ENCODE peak calls at places on chromosomes 13 and 19, in five cellular contexts. One of them, this sample, is unnamed.

GRCh38 chr13:47237571-47237970 is 340.7 kb upstream of the HTR2A start:
- DNase-seq in foreskin fibroblast: peak; percentile 28
- DNase-seq in chondrocyte: no peak
- DNase-seq in AG09309: no peak
- DNase-seq in AG04449: no peak
- DNase-seq in this sample: no peak

GRCh38 chr19:46755853-46756543 is 9.7 kb upstream of the STRN4 start:
- DNase-seq in foreskin fibroblast: no peak
- DNase-seq in chondrocyte: no peak
- DNase-seq in AG09309: no peak
- DNase-seq in AG04449: no peak
- DNase-seq in this sample: no peak

GRCh38 chr19:50315773-50316448 is 13.3 kb downstream of the KCNC3 start:
- DNase-seq in foreskin fibroblast: no peak
- DNase-seq in chondrocyte: peak; percentile 58
- DNase-seq in AG09309: no peak
- DNase-seq in AG04449: no peak
- DNase-seq in this sample: no peak

GRCh38 chr13:33229446-33230177 is 55.9 kb downstream of the STARD13 start:
- DNase-seq in foreskin fibroblast: no peak
- DNase-seq in chondrocyte: no peak
- DNase-seq in AG09309: no peak
- DNase-seq in AG04449: no peak
- DNase-seq in this sample: no peak

GRCh38 chr19:55973982-55974381 is 12.6 kb upstream of the NLRP5 start:
- DNase-seq in foreskin fibroblast: no peak
- DNase-seq in chondrocyte: no peak
- DNase-seq in AG09309: no peak
- DNase-seq in AG04449: no peak
- DNase-seq in this sample: no peak

GRCh38 chr13:25375727-25376358 is 4.1 kb downstream of the ATP8A2 start:
- DNase-seq in foreskin fibroblast: peak; percentile 10
- DNase-seq in chondrocyte: no peak
- DNase-seq in AG09309: peak; percentile 5
- DNase-seq in AG04449: peak; percentile 4
- DNase-seq in this sample: peak; percentile 10

GRCh38 chr19:35213678-35214632 is 14.6 kb downstream of the FAM187B start:
- DNase-seq in foreskin fibroblast: peak; percentile 52
- DNase-seq in chondrocyte: no peak
- DNase-seq in AG09309: peak; percentile 51
- DNase-seq in AG04449: no peak
- DNase-seq in this sample: no peak

GRCh38 chr19:4278926-4279529 is at the start of gene SHD:
- DNase-seq in foreskin fibroblast: no peak
- DNase-seq in chondrocyte: no peak
- DNase-seq in AG09309: no peak
- DNase-seq in AG04449: no peak
- DNase-seq in this sample: no peak

GRCh38 chr19:1360818-1361461 is 22.8 kb upstream of the NDUFS7 start:
- DNase-seq in foreskin fibroblast: peak; percentile 84
- DNase-seq in chondrocyte: no peak
- DNase-seq in AG09309: peak; percentile 63
- DNase-seq in AG04449: peak; percentile 37
- DNase-seq in this sample: peak; percentile 58

GRCh38 chr13:23751195-23751594 is 138.0 kb downstream of the MIPEP start:
- DNase-seq in foreskin fibroblast: no peak
- DNase-seq in chondrocyte: no peak
- DNase-seq in AG09309: no peak
- DNase-seq in AG04449: no peak
- DNase-seq in this sample: no peak

GRCh38 chr19:18270304-18270703 is 3.9 kb downstream of the IQCN start:
- DNase-seq in foreskin fibroblast: no peak
- DNase-seq in chondrocyte: no peak
- DNase-seq in AG09309: no peak
- DNase-seq in AG04449: no peak
- DNase-seq in this sample: no peak

GRCh38 chr19:3514930-3515329 is 8.8 kb downstream of the FZR1 start:
- DNase-seq in foreskin fibroblast: no peak
- DNase-seq in chondrocyte: no peak
- DNase-seq in AG09309: no peak
- DNase-seq in AG04449: no peak
- DNase-seq in this sample: no peak

GRCh38 chr13:111354789-111355188 is 34.3 kb downstream of the TEX29 start:
- DNase-seq in foreskin fibroblast: no peak
- DNase-seq in chondrocyte: no peak
- DNase-seq in AG09309: no peak
- DNase-seq in AG04449: no peak
- DNase-seq in this sample: no peak

GRCh38 chr19:954672-955494 is 29.0 kb downstream of the ARID3A start:
- DNase-seq in foreskin fibroblast: no peak
- DNase-seq in chondrocyte: peak; percentile 88
- DNase-seq in AG09309: no peak
- DNase-seq in AG04449: no peak
- DNase-seq in this sample: no peak

GRCh38 chr19:10289836-10290438 is at the start of gene ICAM5:
- DNase-seq in foreskin fibroblast: no peak
- DNase-seq in chondrocyte: no peak
- DNase-seq in AG09309: no peak
- DNase-seq in AG04449: no peak
- DNase-seq in this sample: no peak

GRCh38 chr13:63696055-63696454 is 2280.4 kb upstream of the PCDH20 start:
- DNase-seq in foreskin fibroblast: peak; percentile 30
- DNase-seq in chondrocyte: no peak
- DNase-seq in AG09309: no peak
- DNase-seq in AG04449: peak; percentile 10
- DNase-seq in this sample: peak; percentile 59

GRCh38 chr13:88142653-88143052 is 471.5 kb downstream of the SLITRK5 start:
- DNase-seq in foreskin fibroblast: no peak
- DNase-seq in chondrocyte: no peak
- DNase-seq in AG09309: no peak
- DNase-seq in AG04449: no peak
- DNase-seq in this sample: no peak

GRCh38 chr19:540867-541637 is 2.8 kb upstream of the GZMM start:
- DNase-seq in foreskin fibroblast: no peak
- DNase-seq in chondrocyte: no peak
- DNase-seq in AG09309: no peak
- DNase-seq in AG04449: no peak
- DNase-seq in this sample: no peak

GRCh38 chr13:25784119-25784518 is 267.7 kb downstream of the SHISA2 start:
- DNase-seq in foreskin fibroblast: no peak
- DNase-seq in chondrocyte: no peak
- DNase-seq in AG09309: no peak
- DNase-seq in AG04449: no peak
- DNase-seq in this sample: no peak

GRCh38 chr19:33781996-33782395 is 14.7 kb upstream of the KCTD15 start:
- DNase-seq in foreskin fibroblast: no peak
- DNase-seq in chondrocyte: no peak
- DNase-seq in AG09309: no peak
- DNase-seq in AG04449: no peak
- DNase-seq in this sample: no peak

GRCh38 chr13:30576528-30576927 is 41.2 kb upstream of the USPL1 start:
- DNase-seq in foreskin fibroblast: no peak
- DNase-seq in chondrocyte: no peak
- DNase-seq in AG09309: no peak
- DNase-seq in AG04449: no peak
- DNase-seq in this sample: no peak

GRCh38 chr19:46297700-46298476 is 1.0 kb downstream of the HIF3A start:
- DNase-seq in foreskin fibroblast: peak; percentile 73
- DNase-seq in chondrocyte: no peak
- DNase-seq in AG09309: no peak
- DNase-seq in AG04449: no peak
- DNase-seq in this sample: no peak

GRCh38 chr13:49421391-49421790 is 22.5 kb downstream of the CAB39L start:
- DNase-seq in foreskin fibroblast: no peak
- DNase-seq in chondrocyte: no peak
- DNase-seq in AG09309: no peak
- DNase-seq in AG04449: no peak
- DNase-seq in this sample: no peak

DNA sequence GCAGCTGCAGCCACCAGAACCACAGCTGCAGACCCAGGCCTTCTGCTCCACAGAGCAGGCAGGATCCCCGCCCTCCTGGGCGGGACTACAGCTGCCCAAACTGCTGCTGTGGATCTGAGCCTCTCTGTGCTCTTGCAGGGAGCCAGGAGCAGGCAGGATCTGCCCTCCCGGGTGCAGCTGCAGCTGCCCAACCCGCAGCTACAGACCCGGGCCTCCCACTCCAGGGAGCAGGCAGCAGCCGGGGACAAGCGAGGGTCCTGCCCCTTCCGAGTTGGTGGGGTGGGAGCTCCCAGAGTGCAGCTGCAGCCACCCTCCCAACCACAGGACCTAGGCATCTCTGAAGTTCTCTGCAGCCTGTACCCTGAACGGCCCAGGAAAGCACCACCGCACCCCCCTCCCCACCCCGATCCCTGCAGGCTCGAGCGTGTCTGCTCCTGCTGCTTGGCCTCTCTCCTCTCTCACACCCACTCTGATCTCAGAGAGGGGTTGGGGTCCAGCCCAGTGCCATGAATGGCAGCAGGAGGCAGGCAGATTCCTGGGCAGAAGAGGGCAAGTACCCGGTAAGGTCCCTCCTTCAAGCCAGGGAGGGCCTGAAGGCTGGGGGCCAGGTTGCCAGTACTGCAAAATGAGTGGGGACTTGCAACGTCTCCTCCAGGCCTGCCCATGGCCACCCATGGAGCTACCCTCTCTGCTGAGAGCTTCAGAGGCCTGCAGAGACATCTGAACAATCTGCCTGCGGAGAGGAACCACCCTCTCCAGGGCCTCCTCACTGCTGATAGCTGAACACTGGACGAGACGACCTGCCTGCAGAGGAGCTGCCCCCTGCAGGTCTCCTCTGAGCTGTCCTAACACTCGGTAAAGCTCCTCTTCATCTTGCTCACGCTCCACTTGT is 16.4 kb upstream of the EMP3 start:
- DNase-seq in foreskin fibroblast: peak; percentile 29
- DNase-seq in chondrocyte: no peak
- DNase-seq in AG09309: no peak
- DNase-seq in AG04449: no peak
- DNase-seq in this sample: no peak
- TF ChIP-seq CTCF in foreskin fibroblast: peak; percentile 40
- TF ChIP-seq CTCF in chondrocyte: no peak
- TF ChIP-seq CTCF in AG09309: peak; percentile 24
- TF ChIP-seq CTCF in AG04449: peak; percentile 64
- TF ChIP-seq CTCF in this sample: peak; percentile 46

GRCh38 chr13:60329221-60329983 is 67.6 kb upstream of the TDRD3 start:
- DNase-seq in foreskin fibroblast: no peak
- DNase-seq in chondrocyte: no peak
- DNase-seq in AG09309: no peak
- DNase-seq in AG04449: no peak
- DNase-seq in this sample: no peak
- TF ChIP-seq CTCF in foreskin fibroblast: peak; percentile 27
- TF ChIP-seq CTCF in chondrocyte: peak; percentile 82
- TF ChIP-seq CTCF in AG09309: peak; percentile 56
- TF ChIP-seq CTCF in AG04449: peak; percentile 36
- TF ChIP-seq CTCF in this sample: peak; percentile 41

DNA sequence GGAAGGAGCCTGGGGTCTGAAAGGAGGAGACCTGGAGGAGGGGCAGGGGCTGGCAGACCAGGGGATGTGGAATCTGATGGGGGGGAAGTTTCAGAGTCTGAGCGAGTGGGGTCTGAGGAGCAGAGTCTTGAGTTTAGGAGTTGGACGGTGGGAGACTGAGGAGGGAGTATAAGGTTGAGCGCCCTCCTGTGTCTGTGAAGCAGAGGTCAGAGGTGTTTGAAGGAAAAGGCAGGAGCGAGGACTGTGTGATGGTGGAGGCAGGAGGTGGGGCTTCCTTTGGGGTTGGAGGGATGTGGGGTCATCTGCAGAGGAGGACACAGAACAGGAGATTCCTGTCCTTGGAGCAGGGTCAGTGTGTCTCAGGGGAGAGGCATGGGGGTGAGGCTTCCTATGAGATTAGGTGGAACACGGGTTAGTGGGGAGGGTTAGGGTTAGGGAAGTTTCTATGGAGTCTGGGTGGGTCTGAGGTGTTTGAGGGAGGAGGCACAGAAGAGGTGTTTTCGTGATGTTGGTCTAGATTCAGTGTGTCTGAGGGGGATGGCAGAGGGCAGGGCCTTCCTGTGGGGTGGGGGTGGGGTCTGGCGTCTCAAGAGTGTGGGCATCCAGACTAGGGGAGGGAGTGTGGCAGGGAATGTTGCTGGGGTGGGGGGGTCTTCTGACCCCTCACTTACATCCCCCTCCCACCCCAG is 8.3 kb downstream of the RYR1 start:
- DNase-seq in foreskin fibroblast: no peak
- DNase-seq in chondrocyte: no peak
- DNase-seq in AG09309: no peak
- DNase-seq in AG04449: no peak
- DNase-seq in this sample: no peak
- TF ChIP-seq CTCF in foreskin fibroblast: no peak
- TF ChIP-seq CTCF in chondrocyte: peak; percentile 8
- TF ChIP-seq CTCF in AG09309: no peak
- TF ChIP-seq CTCF in AG04449: no peak
- TF ChIP-seq CTCF in this sample: peak; percentile 8

GRCh38 chr13:79405831-79406596 is at the start of gene RBM26:
- DNase-seq in foreskin fibroblast: peak; percentile 94
- DNase-seq in chondrocyte: no peak
- DNase-seq in AG09309: peak; percentile 79
- DNase-seq in AG04449: peak; percentile 55
- DNase-seq in this sample: peak; percentile 89
- TF ChIP-seq CTCF in foreskin fibroblast: no peak
- TF ChIP-seq CTCF in chondrocyte: peak; percentile 50
- TF ChIP-seq CTCF in AG09309: peak; percentile 5
- TF ChIP-seq CTCF in AG04449: peak; percentile 4
- TF ChIP-seq CTCF in this sample: no peak

GRCh38 chr13:66689628-66690027 is 540.5 kb downstream of the PCDH9 start:
- DNase-seq in foreskin fibroblast: no peak
- DNase-seq in chondrocyte: no peak
- DNase-seq in AG09309: no peak
- DNase-seq in AG04449: no peak
- DNase-seq in this sample: no peak
- TF ChIP-seq CTCF in foreskin fibroblast: peak; percentile 28
- TF ChIP-seq CTCF in chondrocyte: peak; percentile 69
- TF ChIP-seq CTCF in AG09309: peak; percentile 42
- TF ChIP-seq CTCF in AG04449: peak; percentile 29
- TF ChIP-seq CTCF in this sample: peak; percentile 47

GRCh38 chr13:113765241-113765910 is 6.3 kb downstream of the TMEM255B start:
- DNase-seq in foreskin fibroblast: no peak
- DNase-seq in chondrocyte: no peak
- DNase-seq in AG09309: no peak
- DNase-seq in AG04449: no peak
- DNase-seq in this sample: no peak
- TF ChIP-seq CTCF in foreskin fibroblast: no peak
- TF ChIP-seq CTCF in chondrocyte: no peak
- TF ChIP-seq CTCF in AG09309: peak; percentile 2
- TF ChIP-seq CTCF in AG04449: no peak
- TF ChIP-seq CTCF in this sample: no peak

This sample was measured in AG04450.